ENCODE peak calls at places on chromosomes 2 and 18, in six cellular contexts. S, X, Y, V, I and F are unnamed samples.

GRCh38 chr2:136129601-136130000 is 11.7 kb upstream of the CXCR4 start:
- DNase-seq in X (no peak), S (no peak), Y (no peak), V (no peak), I (no peak), F (no peak)

GRCh38 chr2:126527836-126528490 is 128.0 kb upstream of the GYPC start:
- DNase-seq in Y (peak; percentile 73), V (no peak), S (peak; percentile 80), I (no peak), X (peak; percentile 58), F (peak; percentile 74)

GRCh38 chr18:56298935-56299334 is 339.5 kb downstream of the TXNL1 start:
- DNase-seq in S (no peak), X (peak; percentile 62), I (no peak), V (no peak), Y (no peak), F (no peak)

GRCh38 chr2:234257859-234258561 is 207.5 kb downstream of the SPP2 start:
- DNase-seq in S (peak; percentile 77), Y (peak; percentile 18), X (peak; percentile 99), I (peak; percentile 82), V (no peak), F (no peak)

GRCh38 chr2:69994166-69994565 is 32.7 kb upstream of the ASPRV1 start:
- DNase-seq in X (no peak), Y (no peak), S (no peak), I (no peak), V (no peak), F (peak; percentile 29)

GRCh38 chr18:3415110-3415509 is 34.9 kb upstream of the TGIF1 start:
- DNase-seq in Y (no peak), X (no peak), V (no peak), S (no peak), I (no peak), F (no peak)

GRCh38 chr18:65206551-65207260 is 544.1 kb upstream of the CDH7 start:
- DNase-seq in I (no peak), V (no peak), X (no peak), Y (no peak), S (no peak), F (no peak)

GRCh38 chr2:6917071-6917760 is at the start of gene RNF144A:
- DNase-seq in V (no peak), Y (peak; percentile 43), X (peak; percentile 12), I (peak; percentile 35), S (peak; percentile 55), F (peak; percentile 72)

GRCh38 chr2:79887747-79888374 is 375.0 kb downstream of the CTNNA2 start:
- DNase-seq in X (peak; percentile 71), V (no peak), Y (peak; percentile 21), S (no peak), I (peak; percentile 30), F (no peak)

GRCh38 chr18:3453540-3454364 is 3.8 kb downstream of the TGIF1 start:
- DNase-seq in Y (peak; percentile 68), S (peak; percentile 62), V (peak; percentile 63), I (peak; percentile 76), X (peak; percentile 98), F (peak; percentile 90)

GRCh38 chr2:190551928-190552327 is 17.4 kb upstream of the NEMP2 start:
- DNase-seq in X (no peak), Y (no peak), V (no peak), I (no peak), S (no peak), F (no peak)

GRCh38 chr2:190436552-190436951 is 28.4 kb downstream of the MFSD6 start:
- DNase-seq in V (no peak), Y (no peak), I (no peak), S (no peak), X (no peak), F (no peak)

GRCh38 chr2:230761704-230762103 is 49.1 kb downstream of the CAB39 start:
- DNase-seq in Y (no peak), V (no peak), I (no peak), S (no peak), X (no peak), F (no peak)

GRCh38 chr2:101985793-101986164 is 6.0 kb upstream of the IL1R2 start:
- DNase-seq in X (no peak), V (no peak), Y (no peak), S (no peak), I (no peak), F (no peak)

GRCh38 chr2:30385327-30385726 is 61.7 kb upstream of the LCLAT1 start:
- DNase-seq in I (no peak), X (peak; percentile 63), V (no peak), S (no peak), Y (no peak), F (no peak)

GRCh38 chr2:233270366-233270765 is 18.9 kb downstream of the ATG16L1 start:
- DNase-seq in I (no peak), V (no peak), X (no peak), S (no peak), Y (no peak), F (no peak)

GRCh38 chr2:73907840-73908452 is 15.1 kb downstream of the ACTG2 start:
- DNase-seq in Y (no peak), V (no peak), I (no peak), S (no peak), X (peak; percentile 62), F (peak; percentile 69)

DNA sequence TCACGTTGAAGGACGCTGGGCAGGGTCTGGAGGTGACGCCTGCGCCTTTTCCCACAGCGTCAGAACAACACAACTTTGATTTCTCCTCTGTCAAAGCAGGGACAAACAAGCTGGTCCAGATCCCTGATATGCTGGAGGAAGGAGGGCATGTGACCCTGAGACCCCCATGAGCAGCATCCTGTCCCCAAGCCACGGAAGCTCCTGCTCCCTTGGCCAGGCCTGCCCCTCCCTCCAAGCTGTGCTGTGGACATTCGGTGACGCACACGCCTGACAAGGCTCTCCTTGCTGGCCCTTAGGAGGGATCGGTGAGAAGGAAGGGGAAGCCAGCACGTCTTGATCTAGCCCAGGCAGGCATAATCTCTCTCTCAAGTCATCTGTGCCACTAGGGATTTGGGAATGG is 11.3 kb downstream of the MLPH start:
- DNase-seq in Y (no peak), X (no peak), I (no peak), V (no peak), S (no peak), F (no peak)
- H3K4me1 ChIP-seq in Y (peaks cover 38% of the 10 kb centered on the region), X (peaks cover 25% of the 10 kb centered on the region), I (peaks cover 27% of the 10 kb centered on the region), V (peaks cover 5% of the 10 kb centered on the region), S (no peaks in the 10 kb centered on the region), F (no peaks in the 10 kb centered on the region)

DNA sequence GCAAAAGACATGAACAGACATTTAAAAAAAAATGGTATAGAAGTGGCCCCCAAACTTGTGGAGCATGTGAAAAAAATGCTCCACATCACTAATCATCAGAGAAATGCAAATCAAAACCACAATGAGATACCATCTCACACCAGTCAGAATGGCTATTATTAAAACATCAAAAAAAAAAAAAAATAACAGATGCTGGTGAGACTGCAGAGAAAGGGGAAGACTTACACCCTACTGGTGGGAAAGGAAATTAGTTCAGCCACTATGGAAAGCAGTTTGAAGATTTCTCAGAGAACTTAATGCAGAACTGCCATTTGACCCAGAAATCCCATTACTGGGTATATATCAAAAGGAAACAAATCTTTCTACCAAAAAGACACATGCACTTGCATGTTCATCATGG is 164.8 kb downstream of the RIT2 start:
- DNase-seq in Y (no peak), S (no peak), X (no peak), I (no peak), V (no peak), F (no peak)
- TF ChIP-seq CTCF in Y (no peak), S (no peak), X (no peak), I (no peak), V (no peak), F (no peak)

GRCh38 chr2:224626735-224627134 is 41.6 kb upstream of the CUL3 start:
- DNase-seq in X (no peak), I (no peak), S (no peak), V (no peak), Y (no peak), F (no peak)

GRCh38 chr2:224628416-224628815 is 43.3 kb upstream of the CUL3 start:
- DNase-seq in I (no peak), Y (no peak), X (no peak), V (no peak), S (no peak), F (no peak)

GRCh38 chr2:224630659-224631550 is 45.7 kb upstream of the CUL3 start:
- DNase-seq in S (no peak), V (no peak), X (no peak), I (no peak), Y (no peak), F (no peak)
- TF ChIP-seq POLR2A in S (no peak), V (no peak), X (no peak), I (no peak), Y (no peak), F (no peak)

GRCh38 chr18:27673861-27674260 is 488.8 kb upstream of the CHST9 start:
- DNase-seq in I (no peak), V (no peak), S (no peak), Y (no peak), X (no peak), F (no peak)

DNA sequence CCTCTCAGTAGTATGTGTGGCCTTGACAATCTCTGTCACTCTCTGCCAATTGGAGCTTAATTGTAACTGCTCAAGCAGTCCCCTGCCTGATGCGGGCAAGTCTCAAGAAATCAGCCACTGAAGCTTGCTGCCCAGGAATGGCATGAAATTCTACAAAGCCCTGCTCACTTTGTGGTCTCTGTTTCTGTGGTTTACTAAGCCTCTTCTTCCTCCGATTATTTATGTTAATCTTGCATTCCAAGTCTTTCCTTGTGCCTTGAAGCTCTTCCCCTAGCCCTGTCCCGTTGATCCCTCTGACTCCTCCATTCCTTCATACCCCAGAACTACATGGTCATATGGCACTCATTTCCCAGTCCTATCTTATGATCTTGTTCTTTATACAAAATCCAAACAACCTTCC is 489.3 kb upstream of the CHST9 start:
- DNase-seq in X (no peak), Y (no peak), S (no peak), I (no peak), V (no peak), F (no peak)
- H3K4me1 ChIP-seq in X (no peaks in the 10 kb centered on the region), Y (no peaks in the 10 kb centered on the region), S (no peaks in the 10 kb centered on the region), I (no peaks in the 10 kb centered on the region), V (no peaks in the 10 kb centered on the region), F (no peaks in the 10 kb centered on the region)

GRCh38 chr2:196316050-196316430 is 144.7 kb upstream of the STK17B start:
- DNase-seq in X (peak; percentile 33), Y (no peak), V (no peak), S (no peak), I (no peak), F (no peak)

GRCh38 chr2:196314157-196314556 is 142.8 kb upstream of the STK17B start:
- DNase-seq in X (no peak), I (no peak), S (no peak), V (no peak), Y (no peak), F (no peak)

GRCh38 chr2:196318517-196319377 is 147.4 kb upstream of the STK17B start:
- DNase-seq in I (no peak), X (no peak), S (no peak), V (no peak), Y (no peak), F (no peak)

GRCh38 chr2:196315388-196316049 is 144.1 kb upstream of the STK17B start:
- DNase-seq in S (no peak), X (peak; percentile 49), Y (no peak), V (no peak), I (no peak), F (no peak)

GRCh38 chr2:196314780-196315179 is 143.4 kb upstream of the STK17B start:
- DNase-seq in S (no peak), X (no peak), I (no peak), V (no peak), Y (no peak), F (no peak)
- TF ChIP-seq CTCF in S (no peak), X (no peak), I (no peak), V (no peak), Y (no peak), F (no peak)

GRCh38 chr18:50559750-50560680 is at the start of gene MAPK4:
- DNase-seq in V (no peak), I (peak; percentile 63), Y (no peak), S (peak; percentile 62), X (no peak), F (peak; percentile 71)
- TF ChIP-seq POLR2A in V (no peak), I (no peak), Y (no peak), S (peak; percentile 31), X (no peak), F (no peak)